ENCODE peak calls at places on chromosomes 1 and 21, in five cellular contexts. H, G, X, Q and D are unnamed samples.
A peak's percentile ranks its signal among the peaks of the same experiment; 100 is the strongest.

GRCh38 chr1:15837931-15838330 is 9.6 kb upstream of the SPEN start:
- DNase-seq in H (no peak), G (no peak), X (no peak), Q (no peak), D (no peak)

GRCh38 chr1:156805766-156806511 is 10.7 kb downstream of the SH2D2A start:
- DNase-seq in H (no peak), G (no peak), X (no peak), Q (no peak), D (peak; percentile 66)

GRCh38 chr1:231279081-231279480 is 38.1 kb downstream of the GNPAT start:
- DNase-seq in H (no peak), G (no peak), X (peak; percentile 35), Q (no peak), D (no peak)

GRCh38 chr1:156910309-156910782 is 10.1 kb upstream of the LRRC71 start:
- DNase-seq in H (peak; percentile 54), G (no peak), X (no peak), Q (no peak), D (no peak)

GRCh38 chr1:47687618-47687940 is 249.7 kb downstream of the FOXD2 start:
- DNase-seq in H (peak; percentile 7), G (no peak), X (no peak), Q (no peak), D (no peak)

GRCh38 chr1:204190212-204191211 is 5.8 kb downstream of the KISS1 start:
- DNase-seq in H (no peak), G (no peak), X (no peak), Q (no peak), D (no peak)

GRCh38 chr1:31596737-31597097 is 20.4 kb downstream of the TINAGL1 start:
- DNase-seq in H (no peak), G (no peak), X (no peak), Q (no peak), D (no peak)

GRCh38 chr21:37198989-37199924 is 67.9 kb downstream of the VPS26C start:
- DNase-seq in H (no peak), G (no peak), X (peak; percentile 78), Q (no peak), D (no peak)

GRCh38 chr1:21569820-21570527 is 60.8 kb downstream of the ALPL start:
- DNase-seq in H (no peak), G (no peak), X (no peak), Q (no peak), D (no peak)

GRCh38 chr1:206497774-206498173 is 9.6 kb upstream of the RASSF5 start:
- DNase-seq in H (no peak), G (no peak), X (no peak), Q (no peak), D (no peak)

GRCh38 chr1:7962011-7962335 is 462 bp downstream of the PARK7 start:
- DNase-seq in H (no peak), G (no peak), X (no peak), Q (no peak), D (no peak)

GRCh38 chr21:36126166-36126565 is 8.7 kb upstream of the CBR3 start:
- DNase-seq in H (peak; percentile 55), G (no peak), X (no peak), Q (no peak), D (peak; percentile 73)

GRCh38 chr1:114126696-114127095 is 27.0 kb downstream of the SYT6 start:
- DNase-seq in H (no peak), G (no peak), X (no peak), Q (peak; percentile 50), D (no peak)

GRCh38 chr1:224544711-224545110 is 71.4 kb upstream of the CNIH3 start:
- DNase-seq in H (no peak), G (no peak), X (no peak), Q (no peak), D (no peak)

GRCh38 chr1:67686272-67687197 is 1.5 kb downstream of the GADD45A start:
- DNase-seq in H (peak; percentile 82), G (no peak), X (peak; percentile 95), Q (peak; percentile 64), D (peak; percentile 68)

GRCh38 chr1:83909687-83910086 is 89.2 kb downstream of the TTLL7 start:
- DNase-seq in H (no peak), G (no peak), X (no peak), Q (no peak), D (no peak)

GRCh38 chr1:52162947-52163346 is 21.1 kb downstream of the ZFYVE9 start:
- DNase-seq in H (no peak), G (no peak), X (no peak), Q (no peak), D (no peak)

GRCh38 chr1:185054365-185055060 is 9.2 kb downstream of the RNF2 start:
- DNase-seq in H (no peak), G (no peak), X (no peak), Q (no peak), D (no peak)

GRCh38 chr21:24369751-24370150 is 1237.5 kb downstream of the MRPL39 start:
- DNase-seq in H (no peak), G (no peak), X (no peak), Q (no peak), D (no peak)

GRCh38 chr21:24375201-24375600 is 1232.1 kb downstream of the MRPL39 start:
- DNase-seq in H (no peak), G (no peak), X (no peak), Q (no peak), D (no peak)

GRCh38 chr21:24367936-24368335 is 1239.3 kb downstream of the MRPL39 start:
- DNase-seq in H (no peak), G (no peak), X (no peak), Q (no peak), D (no peak)

DNA sequence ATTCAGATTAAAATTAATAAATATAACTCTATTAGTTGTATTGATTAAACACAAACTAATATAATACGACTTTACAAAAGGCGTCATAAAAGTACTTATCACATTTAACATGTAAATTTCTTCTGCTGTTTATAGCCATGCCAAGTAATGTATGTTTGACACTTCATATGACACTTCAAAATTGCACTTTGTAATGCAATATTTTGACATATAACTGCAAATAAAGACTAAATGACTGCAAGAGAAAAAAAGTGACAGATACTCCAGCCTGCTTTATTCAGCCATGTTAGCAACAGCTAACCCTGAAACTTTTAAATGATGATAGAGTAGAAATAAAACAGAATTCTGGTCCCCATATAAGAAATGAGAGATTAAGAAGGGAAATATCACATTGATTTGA is 1238.0 kb downstream of the MRPL39 start:
- DNase-seq in H (no peak), G (no peak), X (no peak), Q (no peak), D (no peak)
- TF ChIP-seq CTCF in H (no peak), G (no peak), X (no peak), Q (no peak), D (no peak)

GRCh38 chr1:230144010-230144614 is 77.1 kb downstream of the GALNT2 start:
- DNase-seq in H (no peak), G (no peak), X (no peak), Q (no peak), D (no peak)
- H3K4me3 ChIP-seq in H (no peak overlapping the region), G (no peak overlapping the region), X (no peak overlapping the region), Q (no peak overlapping the region), D (no peak overlapping the region)

GRCh38 chr1:180168786-180169640 is 14.3 kb downstream of the QSOX1 start:
- DNase-seq in H (peak; percentile 89), G (no peak), X (no peak), Q (no peak), D (peak; percentile 40)
- TF ChIP-seq CTCF in H (no peak), G (peak; percentile 15), X (peak; percentile 88), Q (peak; percentile 29), D (peak; percentile 68)

DNA sequence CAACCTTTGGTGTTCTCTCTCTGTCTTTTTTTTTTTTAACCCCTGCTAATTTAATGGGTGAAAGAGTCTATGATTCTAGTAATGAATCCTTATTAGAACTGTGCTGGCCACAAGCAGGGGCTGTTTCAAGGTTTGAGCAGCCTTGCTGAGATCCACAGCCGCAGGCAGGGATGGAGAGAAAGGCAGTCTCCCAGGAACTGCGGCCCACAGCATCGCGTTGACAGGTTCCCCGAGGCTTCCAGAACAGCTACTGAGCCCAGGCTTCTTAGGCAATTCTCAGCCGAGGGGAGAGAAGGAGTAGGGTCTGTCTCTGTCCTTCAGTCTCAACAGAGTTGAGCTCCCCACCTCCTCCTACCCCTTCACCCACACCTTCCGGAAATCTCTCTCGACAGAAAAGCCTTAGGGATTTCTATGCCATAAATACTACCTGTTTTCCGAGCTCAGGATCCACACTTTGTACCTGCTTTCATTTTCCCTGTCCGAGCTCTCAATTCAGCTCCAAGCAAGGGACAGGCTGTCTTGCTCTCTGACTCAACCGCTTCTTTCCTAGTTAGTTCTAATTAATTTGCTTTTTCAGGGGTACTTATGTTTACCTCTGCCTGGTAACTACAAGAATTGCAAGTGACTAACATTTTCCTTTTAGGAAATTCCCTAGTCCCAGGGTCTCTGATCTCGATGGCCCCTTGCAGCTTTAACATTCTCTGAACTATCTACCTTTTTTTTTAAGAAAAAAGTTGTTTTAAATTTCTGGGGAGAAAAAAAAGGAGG is 6.7 kb upstream of the CASZ1 start:
- DNase-seq in H (no peak), G (no peak), X (no peak), Q (no peak), D (no peak)
- H3K4me3 ChIP-seq in H (no peak overlapping the region), G (no peak overlapping the region), X (no peak overlapping the region), Q (no peak overlapping the region), D (no peak overlapping the region)

GRCh38 chr1:6136516-6137220 is 43.5 kb downstream of the CHD5 start:
- DNase-seq in H (no peak), G (no peak), X (no peak), Q (no peak), D (no peak)

GRCh38 chr1:6134206-6134605 is 45.9 kb downstream of the CHD5 start:
- DNase-seq in H (no peak), G (no peak), X (no peak), Q (no peak), D (no peak)

GRCh38 chr1:6134741-6135510 is 45.2 kb downstream of the CHD5 start:
- DNase-seq in H (no peak), G (no peak), X (no peak), Q (no peak), D (no peak)

GRCh38 chr1:6140413-6140812 is 39.7 kb downstream of the CHD5 start:
- DNase-seq in H (no peak), G (no peak), X (no peak), Q (no peak), D (no peak)

GRCh38 chr1:6137758-6138157 is 42.4 kb downstream of the CHD5 start:
- DNase-seq in H (no peak), G (no peak), X (no peak), Q (no peak), D (no peak)
- TF ChIP-seq CTCF in H (no peak), G (no peak), X (peak; percentile 15), Q (no peak), D (no peak)